ENCODE peak calls at places on chromosomes 12 and 14, in four cellular contexts. H is transverse colon, G is NB4, E is tibial nerve. R is an unnamed sample.

GRCh38 chr12:24979286-24979685 is 30.4 kb upstream of the BCAT1 start:
- DNase-seq in H (no peak), G (peak; percentile 75), E (peak; percentile 9), R (no peak)

GRCh38 chr12:115910057-115910456 is 367.4 kb downstream of the MED13L start:
- DNase-seq in G (no peak), E (no peak), H (no peak), R (no peak)

GRCh38 chr12:65121049-65121955 is at the start of gene WIF1:
- DNase-seq in E (no peak), G (no peak), H (peak; percentile 19), R (peak; percentile 25)

GRCh38 chr14:42884100-42884499 is 1277.4 kb downstream of the LRFN5 start:
- DNase-seq in H (no peak), E (no peak), G (peak; percentile 50), R (no peak)

GRCh38 chr14:71482701-71483100 is 449.5 kb upstream of the RGS6 start:
- DNase-seq in H (no peak), E (no peak), G (no peak), R (no peak)

GRCh38 chr12:4270670-4271432 is 2.7 kb upstream of the CCND2 start:
- DNase-seq in G (peak; percentile 86), H (peak; percentile 75), E (peak; percentile 56), R (peak; percentile 49)

GRCh38 chr12:4829793-4830162 is 79.9 kb upstream of the KCNA1 start:
- DNase-seq in E (no peak), H (no peak), G (peak; percentile 32), R (no peak)

GRCh38 chr14:55889124-55889523 is 229.1 kb upstream of the PELI2 start:
- DNase-seq in H (no peak), G (no peak), E (no peak), R (no peak)

GRCh38 chr12:58420496-58420895 is 479.1 kb downstream of the ATP23 start:
- DNase-seq in H (no peak), E (no peak), G (no peak), R (peak; percentile 12)

GRCh38 chr14:56561586-56561985 is 18.0 kb upstream of the TMEM260 start:
- DNase-seq in G (no peak), H (no peak), E (no peak), R (no peak)

GRCh38 chr12:45580570-45580969 is 148.9 kb upstream of the ARID2 start:
- DNase-seq in G (no peak), H (no peak), E (no peak), R (no peak)

GRCh38 chr14:65239897-65240296 is 137.6 kb upstream of the MAX start:
- DNase-seq in E (no peak), H (no peak), G (no peak), R (no peak)

GRCh38 chr12:56998981-56999380 is 7.4 kb downstream of the ZBTB39 start:
- DNase-seq in G (no peak), E (no peak), H (peak; percentile 29), R (no peak)

GRCh38 chr14:24840204-24840893 is 206.4 kb upstream of the GZMB start:
- DNase-seq in G (no peak), E (no peak), H (no peak), R (no peak)

GRCh38 chr14:54597795-54598443 is 31.0 kb downstream of the SAMD4A start:
- DNase-seq in G (peak; percentile 34), H (no peak), E (no peak), R (no peak)

GRCh38 chr12:130018614-130019013 is 114.8 kb upstream of the TMEM132D start:
- DNase-seq in E (no peak), H (no peak), G (no peak), R (no peak)

GRCh38 chr12:120316798-120317257 is 10.8 kb downstream of the PLA2G1B start:
- DNase-seq in E (no peak), G (no peak), H (no peak), R (no peak)

GRCh38 chr12:101738920-101739665 is at the start of gene SYCP3:
- DNase-seq in E (no peak), H (no peak), G (no peak), R (no peak)

GRCh38 chr14:80954771-80955299 is 586 bp upstream of the TSHR start:
- DNase-seq in E (peak; percentile 90), H (peak; percentile 84), G (peak; percentile 70), R (peak; percentile 78)

GRCh38 chr14:90649096-90649495 is 167.1 kb downstream of the TTC7B start:
- DNase-seq in H (no peak), E (no peak), G (no peak), R (no peak)

GRCh38 chr12:94169966-94170689 is 21.8 kb downstream of the PLXNC1 start:
- DNase-seq in G (no peak), H (no peak), E (no peak), R (no peak)

GRCh38 chr12:112375105-112375504 is 7.1 kb downstream of the HECTD4 start:
- DNase-seq in H (no peak), E (no peak), G (no peak), R (no peak)

GRCh38 chr14:90632451-90632850 is 183.8 kb downstream of the TTC7B start:
- DNase-seq in E (no peak), G (peak; percentile 61), H (no peak), R (peak; percentile 23)

GRCh38 chr12:114703060-114703493 is 19.1 kb upstream of the TBX3 start:
- DNase-seq in H (no peak), G (no peak), E (no peak), R (no peak)

GRCh38 chr12:105644770-105645169 is 314.3 kb downstream of the C12orf75 start:
- DNase-seq in G (no peak), H (no peak), E (peak; percentile 42), R (no peak)

GRCh38 chr12:124786065-124786964 is 77.3 kb downstream of the SCARB1 start:
- DNase-seq in G (no peak), H (peak; percentile 53), E (peak; percentile 59), R (no peak)
- TF ChIP-seq POLR2A in G (no peak), H (no peak), E (no peak), R (no peak)

GRCh38 chr14:93326196-93326595 is 6.6 kb downstream of the BTBD7 start:
- DNase-seq in G (no peak), E (no peak), H (no peak), R (peak; percentile 36)

GRCh38 chr14:93320489-93320888 is 12.3 kb downstream of the BTBD7 start:
- DNase-seq in G (no peak), H (no peak), E (no peak), R (peak; percentile 42)

GRCh38 chr14:93323597-93323992 is 9.2 kb downstream of the BTBD7 start:
- DNase-seq in H (no peak), E (no peak), G (no peak), R (no peak)

GRCh38 chr14:93319958-93320357 is 12.9 kb downstream of the BTBD7 start:
- DNase-seq in E (no peak), H (no peak), G (no peak), R (no peak)

DNA sequence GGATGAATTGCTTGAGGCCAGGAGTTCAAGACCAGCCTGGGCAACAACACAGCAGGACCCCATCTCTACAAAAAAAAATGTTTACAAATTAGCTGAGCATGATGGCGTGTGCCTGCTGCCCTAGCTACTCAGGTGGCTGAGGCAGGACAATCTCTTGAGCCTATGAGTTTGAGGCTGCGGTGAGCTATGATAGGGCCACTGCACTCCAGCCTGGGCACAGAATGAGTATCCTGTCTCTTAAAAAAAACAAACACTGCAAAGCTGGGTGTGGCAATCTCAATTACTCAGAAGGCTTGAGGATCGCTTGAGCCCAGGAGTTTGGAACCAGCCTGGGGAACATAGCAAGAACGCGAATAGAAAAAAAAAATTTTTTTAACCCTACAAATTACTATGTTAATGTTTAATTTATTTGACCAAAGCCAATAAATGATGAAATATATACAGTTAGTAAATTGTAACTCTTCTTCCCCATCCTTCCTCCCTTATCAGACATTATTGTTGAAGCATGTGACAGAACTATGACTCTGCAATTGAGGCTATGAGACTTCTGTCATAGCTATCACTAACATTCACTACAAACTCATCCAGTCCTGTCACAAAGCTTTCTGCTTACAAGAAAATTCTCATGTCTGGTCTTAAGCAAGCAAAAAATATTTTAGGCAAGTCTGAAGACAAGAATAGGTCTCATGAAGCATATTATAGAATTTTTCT is 9.8 kb downstream of the BTBD7 start:
- DNase-seq in H (no peak), G (no peak), E (no peak), R (peak; percentile 84)
- TF ChIP-seq POLR2A in H (no peak), G (no peak), E (no peak), R (no peak)

GRCh38 chr14:22481546-22481945 is 107.5 kb downstream of the DAD1 start:
- DNase-seq in G (no peak), H (no peak), E (no peak), R (no peak)
- TF ChIP-seq POLR2A in G (no peak), H (no peak), E (no peak), R (no peak)

GRCh38 chr12:51907083-51907863 is at the start of gene ACVRL1:
- DNase-seq in E (no peak), H (peak; percentile 61), G (no peak), R (no peak)

GRCh38 chr12:51907864-51908425 is 641 bp downstream of the ACVRL1 start:
- DNase-seq in G (no peak), H (no peak), E (no peak), R (no peak)

GRCh38 chr12:51904951-51905471 is 2.3 kb upstream of the ACVRL1 start:
- DNase-seq in G (peak; percentile 21), H (peak; percentile 9), E (no peak), R (no peak)

GRCh38 chr12:51906452-51907082 is 737 bp upstream of the ACVRL1 start:
- DNase-seq in E (no peak), G (no peak), H (no peak), R (no peak)

GRCh38 chr12:51905507-51906438 is 1.5 kb upstream of the ACVRL1 start:
- DNase-seq in E (peak; percentile 87), H (peak; percentile 78), G (no peak), R (peak; percentile 65)
- TF ChIP-seq POLR2A in E (peak; percentile 20), H (no peak), G (no peak), R (no peak)

DNA sequence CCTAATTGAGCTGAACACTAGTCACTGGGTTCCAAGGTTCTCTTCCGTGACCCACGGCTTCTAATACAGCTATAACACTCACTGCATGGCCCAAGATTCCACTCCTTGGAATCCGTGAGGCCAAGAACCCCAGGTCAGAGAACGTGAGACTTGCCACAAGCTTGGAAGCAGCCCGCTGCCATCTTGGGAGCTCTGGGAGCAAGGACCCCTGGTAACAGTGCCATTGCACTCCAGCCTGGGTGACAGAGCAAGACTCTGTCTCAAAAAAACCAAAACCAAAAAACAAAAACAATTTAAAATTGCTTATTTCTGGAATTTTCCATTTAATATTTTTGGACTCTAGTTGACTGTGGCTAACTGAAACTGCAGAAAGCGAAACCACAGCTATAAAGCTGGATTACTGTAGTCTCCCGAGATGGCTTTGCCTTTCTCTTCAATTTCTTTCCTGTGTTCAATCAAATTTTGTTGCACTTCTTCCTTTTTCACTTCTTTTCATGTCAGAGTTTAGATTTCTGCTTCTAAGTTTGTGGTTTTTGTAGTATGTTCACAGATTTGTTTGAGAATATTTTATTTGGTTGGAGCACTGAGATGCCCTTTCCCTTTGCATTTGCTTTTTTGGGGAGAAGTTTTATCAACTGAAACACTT is 44.7 kb downstream of the DDHD1 start:
- DNase-seq in E (no peak), H (no peak), G (peak; percentile 9), R (no peak)
- TF ChIP-seq POLR2A in E (no peak), H (no peak), G (no peak), R (no peak)

GRCh38 chr14:99685061-99685995 is 1.2 kb downstream of the CYP46A1 start:
- DNase-seq in H (no peak), E (no peak), G (no peak), R (no peak)

GRCh38 chr14:99683619-99684355 is at the start of gene CYP46A1:
- DNase-seq in H (peak; percentile 100), E (peak; percentile 99), G (peak; percentile 98), R (peak; percentile 100)

GRCh38 chr14:99686557-99687283 is 2.6 kb downstream of the CYP46A1 start:
- DNase-seq in E (no peak), G (peak; percentile 29), H (no peak), R (no peak)

GRCh38 chr14:99682809-99683618 is 1.1 kb upstream of the CYP46A1 start:
- DNase-seq in E (peak; percentile 81), H (peak; percentile 81), G (peak; percentile 77), R (peak; percentile 79)

GRCh38 chr14:99684356-99684952 is 356 bp downstream of the CYP46A1 start:
- DNase-seq in G (no peak), E (no peak), H (no peak), R (peak; percentile 27)
- TF ChIP-seq POLR2A in G (no peak), E (no peak), H (no peak), R (no peak)

R was measured in erythroblast.